ENCODE peak calls at places on chromosomes 13 and 19, in six cellular contexts. J is HepG2, T is K562, V is HCT116, H is GM12878, N is H1. R is an unnamed sample. For H3K4me1, the result is how much of the 10 kb centered on the place peaks cover.

GRCh38 chr13:67343777-67344176 is 113.6 kb upstream of the PCDH9 start:
- DNase-seq in V (no peak), J (no peak), H (no peak), T (no peak), N (no peak), R (no peak)

GRCh38 chr19:41564515-41565383 is 11.2 kb upstream of the CEACAM21 start:
- DNase-seq in J (no peak), T (no peak), N (no peak), V (no peak), H (no peak), R (no peak)

GRCh38 chr19:47227347-47228167 is 3.4 kb downstream of the BBC3 start:
- DNase-seq in T (peak), V (peak), J (peak), H (peak), N (peak), R (peak)

GRCh38 chr19:49473868-49474544 is at the start of gene FLT3LG:
- DNase-seq in J (peak), V (no peak), N (no peak), T (peak), H (no peak), R (no peak)

GRCh38 chr19:39850892-39851291 is 4.7 kb upstream of the FBL start:
- DNase-seq in J (no peak), V (no peak), T (no peak), H (no peak), N (no peak), R (no peak)

GRCh38 chr13:77386880-77387606 is 60.1 kb upstream of the MYCBP2 start:
- DNase-seq in T (no peak), H (no peak), V (no peak), J (no peak), N (no peak), R (no peak)

GRCh38 chr13:97030705-97031452 is 36.6 kb upstream of the OXGR1 start:
- DNase-seq in H (no peak), T (peak), N (no peak), J (peak), V (peak), R (no peak)

GRCh38 chr19:32219881-32220552 is 125.4 kb upstream of the ZNF507 start:
- DNase-seq in N (no peak), T (no peak), V (no peak), H (no peak), J (no peak), R (no peak)

GRCh38 chr19:20423381-20424207 is 142.0 kb downstream of the ZNF737 start:
- DNase-seq in V (no peak), T (no peak), H (no peak), J (no peak), N (no peak), R (no peak)

GRCh38 chr13:113273856-113274590 is 23.0 kb upstream of the LAMP1 start:
- DNase-seq in J (no peak), T (peak), V (no peak), H (no peak), N (no peak), R (no peak)

GRCh38 chr13:28560612-28561011 is 65.7 kb upstream of the FLT1 start:
- DNase-seq in T (no peak), H (no peak), J (no peak), N (no peak), V (no peak), R (no peak)

GRCh38 chr19:32719611-32720059 is at the start of gene TDRD12:
- DNase-seq in V (no peak), H (no peak), J (no peak), N (peak), T (no peak), R (peak)

GRCh38 chr13:40101708-40102359 is 446.4 kb downstream of the COG6 start:
- DNase-seq in T (no peak), J (no peak), N (no peak), V (no peak), H (peak), R (no peak)

GRCh38 chr19:31260171-31260933 is 88.9 kb downstream of the TSHZ3 start:
- DNase-seq in J (no peak), V (no peak), H (no peak), N (no peak), T (no peak), R (no peak)

GRCh38 chr13:106534844-106535551 is 464 bp downstream of the EFNB2 start:
- DNase-seq in J (no peak), T (peak), H (no peak), N (no peak), V (no peak), R (no peak)

GRCh38 chr19:29878973-29879654 is 62.9 kb upstream of the URI1 start:
- DNase-seq in N (no peak), H (no peak), V (peak), T (peak), J (peak), R (no peak)

GRCh38 chr13:65656740-65657329 is 1573.3 kb downstream of the PCDH9 start:
- DNase-seq in H (no peak), V (no peak), N (no peak), T (no peak), J (no peak), R (no peak)

GRCh38 chr19:34994643-34995471 is 5.3 kb upstream of the GRAMD1A start:
- DNase-seq in V (no peak), J (peak), T (no peak), N (no peak), H (no peak), R (no peak)

GRCh38 chr13:110250258-110250891 is 56.6 kb downstream of the COL4A1 start:
- DNase-seq in V (no peak), H (no peak), J (no peak), T (no peak), N (no peak), R (no peak)
- TF ChIP-seq ZNF274 in V (no peak), H (no peak), J (no peak), T (no peak), N (no peak), R (no peak)

GRCh38 chr13:31925079-31925478 is 106.5 kb upstream of the FRY start:
- DNase-seq in V (no peak), H (no peak), J (no peak), T (no peak), N (no peak), R (no peak)

GRCh38 chr13:31930901-31931522 is 100.6 kb upstream of the FRY start:
- DNase-seq in V (no peak), N (no peak), T (no peak), J (no peak), H (peak), R (no peak)

GRCh38 chr13:31927219-31927653 is 104.3 kb upstream of the FRY start:
- DNase-seq in T (no peak), N (no peak), J (peak), H (no peak), V (no peak), R (no peak)

GRCh38 chr13:31929031-31929770 is 102.4 kb upstream of the FRY start:
- DNase-seq in V (no peak), H (no peak), J (no peak), N (no peak), T (no peak), R (no peak)

GRCh38 chr13:31930490-31930889 is 101.1 kb upstream of the FRY start:
- DNase-seq in V (no peak), N (no peak), H (no peak), J (no peak), T (no peak), R (no peak)
- H3K9ac ChIP-seq in V (no peak), N (no peak), H (no peak), J (no peak), T (no peak), R (no peak)

GRCh38 chr13:64165826-64166225 is 2750.2 kb upstream of the PCDH20 start:
- DNase-seq in V (no peak), J (no peak), N (no peak), H (no peak), T (no peak), R (no peak)
- H3K4me1 ChIP-seq in V (under half), J (under half), N (under half), H (under half), T (under half), R (under half)

GRCh38 chr13:111558700-111559088 is 238.3 kb downstream of the TEX29 start:
- DNase-seq in J (no peak), T (no peak), V (no peak), N (no peak), H (no peak), R (no peak)
- TF ChIP-seq ZNF274 in J (no peak), T (no peak), V (no peak), N (no peak), H (no peak), R (no peak)

GRCh38 chr19:7928334-7928706 is 2.4 kb upstream of the CTXN1 start:
- DNase-seq in V (no peak), N (no peak), H (no peak), T (no peak), J (no peak), R (no peak)
- H3K9ac ChIP-seq in V (peak), N (no peak), H (no peak), T (peak), J (no peak), R (peak)

DNA sequence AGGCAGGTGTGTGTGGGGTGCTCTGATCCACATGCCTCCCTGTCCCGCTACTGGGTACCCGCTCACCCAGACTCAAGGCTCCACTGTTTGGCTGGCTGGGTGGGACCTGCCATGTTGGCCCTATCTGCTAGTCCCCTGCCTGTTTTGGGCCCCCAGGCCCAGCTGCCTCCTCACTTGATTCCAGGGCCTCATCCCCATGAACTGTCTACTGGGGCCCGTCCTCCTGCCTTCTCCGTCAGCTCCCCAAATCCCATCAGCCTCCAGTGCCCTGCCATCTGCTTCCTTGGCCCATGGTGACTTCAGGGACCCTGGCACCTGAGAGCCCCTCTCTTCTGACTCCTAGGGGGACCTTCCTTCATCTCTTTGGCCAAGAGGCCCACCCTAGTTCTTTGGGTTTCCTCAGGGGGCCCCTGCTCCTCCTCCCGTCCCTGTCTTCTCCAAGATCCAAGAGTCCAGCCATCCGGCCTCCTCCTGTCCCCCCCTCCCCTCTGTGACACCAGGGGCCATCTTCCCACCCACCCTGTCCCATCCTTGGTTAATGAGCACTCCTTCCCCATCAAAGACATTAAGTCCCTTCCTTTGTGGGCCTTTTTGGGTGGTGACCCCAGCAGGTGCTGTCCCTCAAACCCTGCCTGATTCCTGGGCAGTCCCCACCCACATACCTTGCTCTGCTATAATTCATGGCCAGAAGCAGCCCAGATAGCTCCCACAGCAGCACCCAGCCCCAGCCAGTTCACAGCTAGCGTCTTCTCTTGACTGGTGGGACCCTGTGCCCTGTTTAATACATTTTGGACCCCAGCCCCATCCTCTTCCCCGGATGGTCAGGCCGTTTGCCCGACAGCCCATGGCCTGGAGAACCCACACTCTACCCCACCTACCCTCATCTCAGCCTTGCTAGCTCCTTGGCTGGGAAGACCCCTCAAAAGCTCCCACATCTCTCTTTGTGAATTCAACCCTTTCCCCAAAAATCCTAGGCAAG is 1.9 kb downstream of the CCDC106 start:
- DNase-seq in T (no peak), N (no peak), V (no peak), J (no peak), H (no peak), R (no peak)
- H3K4me1 ChIP-seq in T (half or more), N (under half), V (under half), J (under half), H (under half), R (under half)

DNA sequence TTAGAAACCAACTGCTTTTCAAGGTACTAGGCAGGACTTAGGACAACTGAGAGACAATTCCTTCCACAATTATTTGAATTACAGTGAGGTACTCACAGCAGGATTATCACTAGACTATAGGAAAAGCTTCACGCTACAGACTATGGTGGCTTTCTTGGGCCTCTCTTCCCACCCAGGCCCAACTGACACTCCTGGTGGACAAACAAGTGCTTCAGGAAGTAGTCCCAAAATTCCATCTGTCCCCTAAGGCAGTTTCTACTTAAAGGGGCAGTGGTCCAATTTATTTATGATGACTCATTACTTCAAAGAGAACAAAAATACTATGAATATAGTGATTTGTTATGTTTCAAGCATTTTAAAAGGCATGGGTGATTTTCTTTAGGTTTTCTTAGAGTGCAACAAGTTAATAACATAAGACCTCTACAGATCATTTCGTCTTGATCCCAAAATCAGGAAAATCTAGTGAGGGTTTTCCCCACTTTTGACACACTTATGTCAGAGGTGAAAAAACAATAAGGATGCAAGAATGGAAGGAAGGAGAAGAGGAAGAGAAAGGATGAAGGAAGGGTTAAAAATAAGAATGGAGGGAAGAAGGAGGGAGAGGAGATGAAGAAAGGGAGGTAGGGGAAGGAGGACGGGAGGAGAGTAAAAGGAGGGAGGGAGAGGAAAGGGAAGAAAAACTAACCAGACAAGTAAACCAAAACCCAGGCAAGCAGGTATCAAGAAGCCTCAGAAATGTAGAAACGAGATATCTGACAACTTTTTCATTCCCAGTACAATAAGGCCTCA is 100.7 kb downstream of the SERP2 start:
- DNase-seq in V (peak), J (peak), H (no peak), T (no peak), N (no peak), R (no peak)
- TF ChIP-seq ZNF274 in V (no peak), J (no peak), H (no peak), T (no peak), N (no peak), R (no peak)

GRCh38 chr19:38337360-38337653 is 1.7 kb downstream of the CATSPERG start:
- DNase-seq in V (no peak), H (no peak), J (peak), T (no peak), N (no peak), R (no peak)
- H3K9ac ChIP-seq in V (peak), H (no peak), J (peak), T (peak), N (no peak), R (peak)

GRCh38 chr19:10653732-10654609 is at the start of gene ILF3:
- DNase-seq in J (peak), H (peak), T (peak), V (peak), N (peak), R (peak)
- H3K4me1 ChIP-seq in J (under half), H (under half), T (under half), V (under half), N (under half), R (under half)